ENCODE peak calls at places on chromosomes 1 and 21, in nine cellular contexts. One of them, this sample, is unnamed.

GRCh38 chr1:75519626-75520025 is 91.3 kb downstream of the SLC44A5 start:
- DNase-seq in cardiac muscle cell: no peak
- DNase-seq in lower leg skin: no peak
- DNase-seq in fibroblast of pulmonary artery: peak
- DNase-seq in Caco-2: no peak
- DNase-seq in fibroblast of the aortic adventitia: peak
- DNase-seq in PC-3: no peak
- DNase-seq in lung: no peak
- DNase-seq in testis: no peak
- DNase-seq in this sample: no peak

GRCh38 chr1:117541003-117541402 is 64.8 kb upstream of the TENT5C start:
- DNase-seq in lung: no peak
- DNase-seq in fibroblast of pulmonary artery: peak
- DNase-seq in Caco-2: no peak
- DNase-seq in cardiac muscle cell: no peak
- DNase-seq in PC-3: no peak
- DNase-seq in lower leg skin: no peak
- DNase-seq in testis: no peak
- DNase-seq in fibroblast of the aortic adventitia: peak
- DNase-seq in this sample: peak

GRCh38 chr1:67748630-67749029 is 63.6 kb downstream of the GADD45A start:
- DNase-seq in testis: no peak
- DNase-seq in lower leg skin: no peak
- DNase-seq in PC-3: peak
- DNase-seq in lung: no peak
- DNase-seq in fibroblast of pulmonary artery: peak
- DNase-seq in Caco-2: peak
- DNase-seq in fibroblast of the aortic adventitia: peak
- DNase-seq in cardiac muscle cell: peak
- DNase-seq in this sample: no peak

GRCh38 chr1:112625696-112626095 is 6.1 kb downstream of the CAPZA1 start:
- DNase-seq in lower leg skin: no peak
- DNase-seq in fibroblast of the aortic adventitia: peak
- DNase-seq in testis: peak
- DNase-seq in PC-3: no peak
- DNase-seq in fibroblast of pulmonary artery: peak
- DNase-seq in Caco-2: no peak
- DNase-seq in cardiac muscle cell: peak
- DNase-seq in lung: no peak
- DNase-seq in this sample: no peak

GRCh38 chr1:233327938-233328660 is 575 bp downstream of the MAP3K21 start:
- DNase-seq in testis: no peak
- DNase-seq in lower leg skin: no peak
- DNase-seq in fibroblast of pulmonary artery: no peak
- DNase-seq in lung: no peak
- DNase-seq in Caco-2: peak
- DNase-seq in cardiac muscle cell: peak
- DNase-seq in fibroblast of the aortic adventitia: no peak
- DNase-seq in PC-3: peak
- DNase-seq in this sample: no peak

GRCh38 chr1:11690132-11690668 is 1.3 kb upstream of the DRAXIN start:
- DNase-seq in testis: no peak
- DNase-seq in lung: no peak
- DNase-seq in PC-3: no peak
- DNase-seq in fibroblast of pulmonary artery: no peak
- DNase-seq in Caco-2: no peak
- DNase-seq in fibroblast of the aortic adventitia: no peak
- DNase-seq in cardiac muscle cell: no peak
- DNase-seq in lower leg skin: no peak
- DNase-seq in this sample: no peak

GRCh38 chr1:6009120-6010040 is 17.2 kb upstream of the NPHP4 start:
- DNase-seq in lung: no peak
- DNase-seq in fibroblast of pulmonary artery: no peak
- DNase-seq in testis: no peak
- DNase-seq in lower leg skin: no peak
- DNase-seq in cardiac muscle cell: no peak
- DNase-seq in Caco-2: peak
- DNase-seq in fibroblast of the aortic adventitia: no peak
- DNase-seq in PC-3: no peak
- DNase-seq in this sample: no peak

GRCh38 chr1:22414244-22414751 is 37.4 kb upstream of the ZBTB40 start:
- DNase-seq in PC-3: peak
- DNase-seq in Caco-2: peak
- DNase-seq in testis: peak
- DNase-seq in fibroblast of the aortic adventitia: no peak
- DNase-seq in lung: peak
- DNase-seq in cardiac muscle cell: no peak
- DNase-seq in fibroblast of pulmonary artery: no peak
- DNase-seq in lower leg skin: no peak
- DNase-seq in this sample: no peak

GRCh38 chr1:244339776-244340175 is 111.9 kb downstream of the ADSS2 start:
- DNase-seq in PC-3: no peak
- DNase-seq in lung: no peak
- DNase-seq in fibroblast of the aortic adventitia: no peak
- DNase-seq in cardiac muscle cell: no peak
- DNase-seq in Caco-2: no peak
- DNase-seq in fibroblast of pulmonary artery: no peak
- DNase-seq in lower leg skin: no peak
- DNase-seq in testis: no peak
- DNase-seq in this sample: no peak

GRCh38 chr1:247390996-247391395 is 25.0 kb upstream of the NLRP3 start:
- DNase-seq in lung: no peak
- DNase-seq in lower leg skin: no peak
- DNase-seq in fibroblast of the aortic adventitia: no peak
- DNase-seq in fibroblast of pulmonary artery: no peak
- DNase-seq in Caco-2: no peak
- DNase-seq in testis: no peak
- DNase-seq in cardiac muscle cell: no peak
- DNase-seq in PC-3: no peak
- DNase-seq in this sample: no peak

GRCh38 chr1:71054281-71054731 is 6.7 kb upstream of the PTGER3 start:
- DNase-seq in fibroblast of pulmonary artery: no peak
- DNase-seq in testis: no peak
- DNase-seq in Caco-2: no peak
- DNase-seq in cardiac muscle cell: no peak
- DNase-seq in lower leg skin: no peak
- DNase-seq in fibroblast of the aortic adventitia: no peak
- DNase-seq in lung: no peak
- DNase-seq in PC-3: no peak
- DNase-seq in this sample: no peak

GRCh38 chr1:169240449-169241242 is 127.0 kb downstream of the NME7 start:
- DNase-seq in testis: no peak
- DNase-seq in PC-3: peak
- DNase-seq in fibroblast of pulmonary artery: peak
- DNase-seq in Caco-2: no peak
- DNase-seq in cardiac muscle cell: no peak
- DNase-seq in lower leg skin: no peak
- DNase-seq in fibroblast of the aortic adventitia: peak
- DNase-seq in lung: no peak
- DNase-seq in this sample: no peak

GRCh38 chr1:52814465-52814864 is 28.1 kb upstream of the ZYG11A start:
- DNase-seq in lung: peak
- DNase-seq in lower leg skin: no peak
- DNase-seq in Caco-2: peak
- DNase-seq in fibroblast of the aortic adventitia: no peak
- DNase-seq in cardiac muscle cell: no peak
- DNase-seq in PC-3: peak
- DNase-seq in testis: no peak
- DNase-seq in fibroblast of pulmonary artery: peak
- DNase-seq in this sample: no peak

GRCh38 chr21:28215214-28215954 is 777.3 kb downstream of the LTN1 start:
- DNase-seq in fibroblast of pulmonary artery: peak
- DNase-seq in Caco-2: no peak
- DNase-seq in testis: no peak
- DNase-seq in lower leg skin: no peak
- DNase-seq in PC-3: peak
- DNase-seq in fibroblast of the aortic adventitia: peak
- DNase-seq in lung: no peak
- DNase-seq in cardiac muscle cell: no peak
- DNase-seq in this sample: peak

GRCh38 chr1:209513226-209513625 is 70.3 kb upstream of the CAMK1G start:
- DNase-seq in fibroblast of the aortic adventitia: peak
- DNase-seq in Caco-2: peak
- DNase-seq in fibroblast of pulmonary artery: peak
- DNase-seq in PC-3: peak
- DNase-seq in lung: no peak
- DNase-seq in cardiac muscle cell: peak
- DNase-seq in lower leg skin: no peak
- DNase-seq in testis: no peak
- DNase-seq in this sample: no peak

GRCh38 chr1:164602480-164603093 is 43.6 kb downstream of the PBX1 start:
- DNase-seq in PC-3: peak
- DNase-seq in testis: peak
- DNase-seq in fibroblast of pulmonary artery: peak
- DNase-seq in lung: peak
- DNase-seq in Caco-2: no peak
- DNase-seq in fibroblast of the aortic adventitia: peak
- DNase-seq in cardiac muscle cell: peak
- DNase-seq in lower leg skin: peak
- DNase-seq in this sample: peak

GRCh38 chr1:160097911-160098851 is at the start of gene IGSF8:
- DNase-seq in lower leg skin: peak
- DNase-seq in fibroblast of the aortic adventitia: peak
- DNase-seq in Caco-2: peak
- DNase-seq in fibroblast of pulmonary artery: peak
- DNase-seq in lung: peak
- DNase-seq in testis: peak
- DNase-seq in cardiac muscle cell: peak
- DNase-seq in PC-3: peak
- DNase-seq in this sample: peak

DNA sequence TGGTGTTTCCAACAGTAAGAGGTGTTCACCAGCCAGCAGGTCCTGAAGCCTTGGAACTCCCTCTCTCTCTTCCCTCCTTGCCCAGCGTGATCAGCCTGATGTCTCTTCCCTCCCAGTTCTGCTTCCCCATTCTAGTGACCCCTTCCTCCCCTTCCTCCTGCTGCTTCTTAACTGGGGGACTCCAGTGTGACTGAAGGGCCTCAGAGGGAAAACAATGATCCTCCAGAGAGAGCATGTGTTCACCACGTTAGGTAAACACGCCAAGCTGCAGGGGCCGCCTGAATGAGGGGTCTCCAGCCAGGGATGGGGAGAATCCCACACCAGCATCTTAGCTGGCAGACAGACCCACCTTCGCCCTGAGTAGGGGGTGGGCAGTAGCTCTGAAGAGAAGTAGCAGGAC is 124.8 kb downstream of the TMEM53 start:
- DNase-seq in Caco-2: no peak
- DNase-seq in lung: no peak
- DNase-seq in fibroblast of the aortic adventitia: no peak
- DNase-seq in testis: no peak
- DNase-seq in lower leg skin: no peak
- DNase-seq in PC-3: no peak
- DNase-seq in cardiac muscle cell: no peak
- DNase-seq in fibroblast of pulmonary artery: no peak
- DNase-seq in this sample: no peak
- H3K4me3 ChIP-seq in Caco-2: no peak
- H3K4me3 ChIP-seq in lung: no peak
- H3K4me3 ChIP-seq in fibroblast of the aortic adventitia: no peak
- H3K4me3 ChIP-seq in testis: no peak
- H3K4me3 ChIP-seq in lower leg skin: no peak
- H3K4me3 ChIP-seq in PC-3: no peak
- H3K4me3 ChIP-seq in cardiac muscle cell: no peak
- H3K4me3 ChIP-seq in fibroblast of pulmonary artery: no peak
- H3K4me3 ChIP-seq in this sample: no peak

DNA sequence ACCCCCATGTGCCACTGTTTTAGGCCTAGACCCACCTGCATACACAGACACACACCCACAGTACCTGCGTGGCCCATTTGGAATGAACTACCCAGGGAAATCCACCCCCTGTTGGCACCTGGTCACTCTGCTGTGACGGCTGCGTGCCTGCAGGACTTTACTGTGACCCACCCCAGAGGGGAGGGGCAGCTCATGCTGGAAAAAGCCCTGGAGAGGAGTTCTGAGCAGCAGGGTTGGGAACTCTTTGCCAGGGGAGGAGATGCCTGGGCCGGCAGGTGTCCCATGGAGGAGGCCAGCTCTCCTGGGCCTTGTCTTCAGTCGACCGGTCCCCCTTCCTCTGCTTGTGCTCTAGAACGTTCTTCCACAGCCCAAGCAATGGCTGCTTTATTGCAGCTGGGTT is 87.3 kb upstream of the CSF3R start:
- DNase-seq in testis: no peak
- DNase-seq in lung: no peak
- DNase-seq in Caco-2: no peak
- DNase-seq in PC-3: no peak
- DNase-seq in fibroblast of pulmonary artery: no peak
- DNase-seq in fibroblast of the aortic adventitia: no peak
- DNase-seq in lower leg skin: no peak
- DNase-seq in cardiac muscle cell: no peak
- DNase-seq in this sample: no peak
- H3K4me3 ChIP-seq in testis: no peak
- H3K4me3 ChIP-seq in lung: no peak
- H3K4me3 ChIP-seq in Caco-2: no peak
- H3K4me3 ChIP-seq in PC-3: no peak
- H3K4me3 ChIP-seq in fibroblast of pulmonary artery: no peak
- H3K4me3 ChIP-seq in fibroblast of the aortic adventitia: no peak
- H3K4me3 ChIP-seq in lower leg skin: no peak
- H3K4me3 ChIP-seq in cardiac muscle cell: no peak
- H3K4me3 ChIP-seq in this sample: no peak

DNA sequence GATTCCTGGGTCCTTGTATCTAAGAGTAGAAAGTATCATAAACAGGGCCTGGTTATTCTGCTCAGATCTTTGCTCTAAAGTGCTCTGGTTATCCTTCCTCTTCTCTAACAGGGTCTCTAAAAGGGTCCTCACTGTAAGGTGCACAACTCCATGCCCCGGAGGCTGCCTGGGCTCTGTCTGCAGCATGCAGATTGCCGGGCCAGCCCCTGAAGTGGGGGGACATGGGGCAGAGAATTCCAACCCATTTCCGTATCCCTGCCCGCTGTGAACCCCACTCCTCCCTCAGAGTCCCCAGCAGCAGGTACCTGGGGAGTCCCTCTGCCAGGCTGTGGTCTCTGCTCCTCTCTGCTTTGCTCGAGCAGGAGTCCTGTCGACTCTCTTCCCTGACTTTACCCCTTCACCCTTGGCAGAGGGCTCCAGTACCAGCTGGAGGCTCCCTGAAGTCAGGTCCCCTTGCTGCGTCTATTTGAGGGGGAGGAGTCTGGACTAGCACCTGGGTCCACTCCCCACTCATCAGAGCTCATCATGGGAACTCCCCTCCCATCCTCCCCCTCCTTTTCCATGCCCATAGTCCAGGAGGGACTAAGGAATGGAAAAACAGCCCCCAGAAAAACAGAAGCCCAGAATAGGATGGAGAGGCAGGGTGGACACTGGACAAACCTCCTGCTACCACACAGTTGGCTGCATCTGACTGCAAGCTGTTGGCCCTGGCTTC is 12.1 kb downstream of the BLACAT1 start:
- DNase-seq in lung: no peak
- DNase-seq in Caco-2: no peak
- DNase-seq in PC-3: no peak
- DNase-seq in fibroblast of the aortic adventitia: no peak
- DNase-seq in lower leg skin: no peak
- DNase-seq in testis: no peak
- DNase-seq in cardiac muscle cell: no peak
- DNase-seq in fibroblast of pulmonary artery: no peak
- DNase-seq in this sample: no peak
- H3K4me3 ChIP-seq in lung: no peak
- H3K4me3 ChIP-seq in Caco-2: no peak
- H3K4me3 ChIP-seq in PC-3: no peak
- H3K4me3 ChIP-seq in fibroblast of the aortic adventitia: no peak
- H3K4me3 ChIP-seq in lower leg skin: no peak
- H3K4me3 ChIP-seq in testis: no peak
- H3K4me3 ChIP-seq in cardiac muscle cell: no peak
- H3K4me3 ChIP-seq in fibroblast of pulmonary artery: no peak
- H3K4me3 ChIP-seq in this sample: no peak

GRCh38 chr1:202622388-202622787 is 87.9 kb downstream of the SYT2 start:
- DNase-seq in testis: no peak
- DNase-seq in fibroblast of pulmonary artery: no peak
- DNase-seq in PC-3: no peak
- DNase-seq in lung: no peak
- DNase-seq in cardiac muscle cell: no peak
- DNase-seq in Caco-2: no peak
- DNase-seq in lower leg skin: no peak
- DNase-seq in fibroblast of the aortic adventitia: no peak
- DNase-seq in this sample: no peak
- H3K4me3 ChIP-seq in testis: no peak
- H3K4me3 ChIP-seq in fibroblast of pulmonary artery: no peak
- H3K4me3 ChIP-seq in PC-3: no peak
- H3K4me3 ChIP-seq in lung: no peak
- H3K4me3 ChIP-seq in cardiac muscle cell: no peak
- H3K4me3 ChIP-seq in Caco-2: no peak
- H3K4me3 ChIP-seq in lower leg skin: no peak
- H3K4me3 ChIP-seq in fibroblast of the aortic adventitia: no peak
- H3K4me3 ChIP-seq in this sample: no peak